ENCODE peak calls at places on chromosomes 3 and 15, in seven cellular contexts. W is T-helper 17 cell; B is CD8-positive, alpha-beta memory T cell; V is activated T-cell treated with anti-CD3 and anti-CD28 coated beads for 24 hours; F is iPS-NIHi11; Q is fibroblast of gingiva; K is RPMI7951. A is an unnamed sample.

GRCh38 chr3:142647856-142648255 is 51.7 kb downstream of the PLS1 start:
- DNase-seq in W (no peak), B (no peak), V (no peak), F (no peak), Q (no peak), K (peak), A (no peak)

GRCh38 chr15:69807752-69808151 is 290.0 kb downstream of the TLE3 start:
- DNase-seq in W (no peak), B (no peak), V (no peak), F (no peak), Q (peak), K (peak), A (peak)

GRCh38 chr3:127373701-127374625 is 86.1 kb upstream of the PRR20G start:
- DNase-seq in W (no peak), B (no peak), V (no peak), F (peak), Q (no peak), K (peak), A (no peak)

GRCh38 chr3:183210862-183211341 is 42.2 kb upstream of the B3GNT5 start:
- DNase-seq in W (no peak), B (no peak), V (no peak), F (no peak), Q (no peak), K (no peak), A (no peak)

GRCh38 chr3:190044974-190045373 is 75.7 kb downstream of the P3H2 start:
- DNase-seq in W (no peak), B (no peak), V (no peak), F (no peak), Q (no peak), K (no peak), A (no peak)

GRCh38 chr3:10319804-10320203 is 1.1 kb downstream of the SEC13 start:
- DNase-seq in W (no peak), B (no peak), V (no peak), F (no peak), Q (peak), K (no peak), A (peak)

GRCh38 chr15:68795298-68795848 is 25.3 kb downstream of the ANP32A start:
- DNase-seq in W (peak), B (peak), V (peak), F (peak), Q (peak), K (peak), A (peak)

GRCh38 chr15:49045691-49046112 is 544 bp downstream of the SECISBP2L start:
- DNase-seq in W (no peak), B (no peak), V (peak), F (peak), Q (no peak), K (peak), A (peak)

GRCh38 chr3:129001817-129002572 is 891 bp downstream of the EFCC1 start:
- DNase-seq in W (no peak), B (no peak), V (no peak), F (peak), Q (no peak), K (no peak), A (no peak)

GRCh38 chr15:87326274-87326673 is 930.3 kb downstream of the NTRK3 start:
- DNase-seq in W (no peak), B (no peak), V (no peak), F (no peak), Q (no peak), K (peak), A (no peak)

GRCh38 chr3:15299036-15299435 is 33.4 kb downstream of the SH3BP5 start:
- DNase-seq in W (no peak), B (no peak), V (no peak), F (no peak), Q (no peak), K (no peak), A (no peak)

GRCh38 chr3:143199998-143200909 is 80.7 kb downstream of the CHST2 start:
- DNase-seq in W (no peak), B (no peak), V (no peak), F (no peak), Q (peak), K (no peak), A (peak)

GRCh38 chr15:60052796-60053195 is 48.7 kb downstream of the FOXB1 start:
- DNase-seq in W (no peak), B (no peak), V (no peak), F (no peak), Q (no peak), K (no peak), A (no peak)

GRCh38 chr3:113264249-113264648 is 52.9 kb downstream of the BOC start:
- DNase-seq in W (no peak), B (no peak), V (no peak), F (peak), Q (no peak), K (no peak), A (no peak)

GRCh38 chr15:68380456-68380855 is 51.5 kb downstream of the ITGA11 start:
- DNase-seq in W (no peak), B (no peak), V (no peak), F (no peak), Q (no peak), K (no peak), A (no peak)

GRCh38 chr15:66955871-66956585 is 109.4 kb upstream of the SMAD3 start:
- DNase-seq in W (no peak), B (no peak), V (no peak), F (no peak), Q (no peak), K (no peak), A (peak)

GRCh38 chr15:88480981-88481380 is 13.5 kb downstream of the MRPS11 start:
- DNase-seq in W (no peak), B (no peak), V (no peak), F (no peak), Q (no peak), K (no peak), A (no peak)

GRCh38 chr15:51678081-51678480 is 3.2 kb upstream of the SCG3 start:
- DNase-seq in W (no peak), B (no peak), V (no peak), F (no peak), Q (no peak), K (no peak), A (no peak)

GRCh38 chr3:38137615-38138346 is 680 bp upstream of the MYD88 start:
- DNase-seq in W (no peak), B (peak), V (no peak), F (no peak), Q (no peak), K (no peak), A (no peak)

GRCh38 chr3:172082820-172083513 is 43.6 kb downstream of the FNDC3B start:
- DNase-seq in W (no peak), B (no peak), V (no peak), F (no peak), Q (no peak), K (no peak), A (no peak)

GRCh38 chr3:107796786-107797185 is 274.0 kb downstream of the BBX start:
- DNase-seq in W (no peak), B (no peak), V (no peak), F (no peak), Q (peak), K (peak), A (peak)

GRCh38 chr3:42492508-42493080 is 9.8 kb upstream of the VIPR1 start:
- DNase-seq in W (no peak), B (no peak), V (no peak), F (no peak), Q (no peak), K (no peak), A (no peak)

GRCh38 chr3:172467170-172467824 is 19.0 kb upstream of the GHSR start:
- DNase-seq in W (no peak), B (no peak), V (no peak), F (no peak), Q (no peak), K (peak), A (peak)

GRCh38 chr3:177464392-177465225 is 267.3 kb upstream of the TBL1XR1 start:
- DNase-seq in W (no peak), B (no peak), V (no peak), F (no peak), Q (no peak), K (no peak), A (peak)

GRCh38 chr15:68377766-68378165 is 54.2 kb downstream of the ITGA11 start:
- DNase-seq in W (no peak), B (no peak), V (no peak), F (no peak), Q (no peak), K (no peak), A (no peak)

A was measured in AG10803.